ENCODE peak calls at places on chromosomes 4 and X, in eight cellular contexts. M is thoracic aorta, P is suprapubic skin, Y is uterus, H is cardiac muscle cell, Q is ovary, T is IMR-90, X is transverse colon. G is an unnamed sample.

GRCh38 chrX:55007633-55008032 is 7.5 kb downstream of the APEX2 start:
- DNase-seq in M (no peak), P (no peak), Y (peak; percentile 42), H (peak; percentile 79), Q (peak; percentile 61), T (peak; percentile 63), X (peak; percentile 67), G (no peak)

GRCh38 chr4:139605516-139605915 is 49.5 kb upstream of the SETD7 start:
- DNase-seq in M (no peak), P (no peak), Y (no peak), H (no peak), Q (no peak), T (no peak), X (no peak), G (no peak)

GRCh38 chrX:106612403-106612789 is 618 bp downstream of the RADX start:
- DNase-seq in M (no peak), P (no peak), Y (no peak), H (no peak), Q (no peak), T (no peak), X (no peak), G (no peak)

GRCh38 chr4:103292373-103292772 is 94.2 kb upstream of the CENPE start:
- DNase-seq in M (no peak), P (no peak), Y (no peak), H (no peak), Q (no peak), T (no peak), X (no peak), G (no peak)

GRCh38 chr4:101078950-101079349 is 268.4 kb downstream of the PPP3CA start:
- DNase-seq in M (no peak), P (no peak), Y (no peak), H (no peak), Q (no peak), T (no peak), X (no peak), G (no peak)

GRCh38 chr4:71004281-71004851 is 10.9 kb downstream of the DCK start:
- DNase-seq in M (no peak), P (no peak), Y (no peak), H (no peak), Q (no peak), T (no peak), X (peak; percentile 49), G (peak; percentile 49)

GRCh38 chr4:149264093-149264733 is 551.4 kb downstream of the IQCM start:
- DNase-seq in M (no peak), P (no peak), Y (no peak), H (peak; percentile 67), Q (no peak), T (peak; percentile 74), X (peak; percentile 30), G (no peak)

GRCh38 chrX:1322393-1322792 is 14.2 kb upstream of the IL3RA start:
- DNase-seq in M (no peak), P (no peak), Y (no peak), H (no peak), Q (no peak), T (no peak), X (no peak), G (no peak)

GRCh38 chr4:15794905-15795304 is 16.8 kb downstream of the CD38 start:
- DNase-seq in M (no peak), P (no peak), Y (no peak), H (peak; percentile 30), Q (no peak), T (no peak), X (no peak), G (no peak)

GRCh38 chr4:144709793-144710525 is 64.0 kb downstream of the HHIP start:
- DNase-seq in M (no peak), P (no peak), Y (no peak), H (peak; percentile 41), Q (no peak), T (peak; percentile 66), X (peak; percentile 23), G (no peak)

GRCh38 chr4:111506706-111507105 is 638.5 kb upstream of the FAM241A start:
- DNase-seq in M (no peak), P (no peak), Y (no peak), H (peak; percentile 38), Q (no peak), T (peak; percentile 84), X (no peak), G (no peak)

GRCh38 chr4:85769009-85769408 is 294.1 kb downstream of the ARHGAP24 start:
- DNase-seq in M (no peak), P (no peak), Y (no peak), H (no peak), Q (no peak), T (no peak), X (no peak), G (no peak)

GRCh38 chrX:151552721-151553120 is 10.8 kb upstream of the PASD1 start:
- DNase-seq in M (no peak), P (no peak), Y (no peak), H (no peak), Q (no peak), T (no peak), X (no peak), G (no peak)

GRCh38 chr4:12679217-12679616 is 804.9 kb downstream of the RAB28 start:
- DNase-seq in M (no peak), P (no peak), Y (no peak), H (peak; percentile 2), Q (no peak), T (no peak), X (no peak), G (no peak)

GRCh38 chrX:76802698-76803097 is 375.2 kb downstream of the MAGEE1 start:
- DNase-seq in M (no peak), P (no peak), Y (no peak), H (no peak), Q (no peak), T (no peak), X (no peak), G (no peak)

GRCh38 chrX:12971282-12972003 is 3.5 kb upstream of the TMSB4X start:
- DNase-seq in M (no peak), P (no peak), Y (no peak), H (no peak), Q (peak; percentile 57), T (no peak), X (no peak), G (no peak)

GRCh38 chr4:186132577-186133277 is 28.2 kb downstream of the FAM149A start:
- DNase-seq in M (no peak), P (no peak), Y (no peak), H (peak; percentile 60), Q (no peak), T (peak; percentile 22), X (no peak), G (no peak)

GRCh38 chr4:186131935-186132334 is 27.4 kb downstream of the FAM149A start:
- DNase-seq in M (no peak), P (no peak), Y (no peak), H (no peak), Q (no peak), T (no peak), X (no peak), G (no peak)

GRCh38 chr4:186134254-186134653 is 29.8 kb downstream of the FAM149A start:
- DNase-seq in M (no peak), P (no peak), Y (no peak), H (no peak), Q (no peak), T (no peak), X (peak; percentile 20), G (no peak)

DNA sequence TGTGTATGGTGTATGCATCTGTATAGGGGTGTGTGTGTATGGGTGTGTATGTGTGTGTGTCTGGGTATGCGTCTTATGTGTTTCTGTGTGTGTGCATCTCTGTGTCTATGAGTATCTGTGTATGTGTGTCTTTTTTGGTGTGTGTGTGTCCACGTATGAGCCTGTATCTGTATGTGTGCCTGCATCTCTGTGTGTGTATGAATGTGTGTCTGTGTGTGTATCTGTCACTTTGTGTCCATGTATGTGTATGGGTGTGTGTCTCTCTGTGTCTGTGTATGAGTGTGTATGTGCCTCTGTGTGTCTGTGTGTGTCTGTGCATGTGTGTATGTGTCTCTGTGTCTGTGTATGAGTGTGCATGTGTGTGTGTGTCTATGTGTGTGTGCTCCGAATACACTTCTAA is 24.3 kb downstream of the FAM149A start:
- DNase-seq in M (no peak), P (no peak), Y (no peak), H (no peak), Q (no peak), T (no peak), X (no peak), G (no peak)
- H3K9me3 ChIP-seq in M (no peaks in the 10 kb centered on the region), P (no peaks in the 10 kb centered on the region), Y (no peaks in the 10 kb centered on the region), H (no peaks in the 10 kb centered on the region), Q (no peaks in the 10 kb centered on the region), T (no peaks in the 10 kb centered on the region), X (no peaks in the 10 kb centered on the region), G (no peaks in the 10 kb centered on the region)

GRCh38 chr4:127857641-127858040 is 23.1 kb upstream of the PLK4 start:
- DNase-seq in M (no peak), P (no peak), Y (no peak), H (no peak), Q (no peak), T (no peak), X (no peak), G (no peak)

GRCh38 chr4:127856485-127857447 is 23.9 kb upstream of the PLK4 start:
- DNase-seq in M (no peak), P (no peak), Y (no peak), H (peak; percentile 90), Q (no peak), T (peak; percentile 93), X (no peak), G (no peak)

GRCh38 chr4:127849505-127850234 is 31.0 kb upstream of the PLK4 start:
- DNase-seq in M (no peak), P (no peak), Y (no peak), H (no peak), Q (no peak), T (no peak), X (no peak), G (no peak)

GRCh38 chr4:127846765-127847164 is 33.9 kb upstream of the PLK4 start:
- DNase-seq in M (no peak), P (no peak), Y (no peak), H (no peak), Q (no peak), T (no peak), X (no peak), G (no peak)

GRCh38 chr4:127852661-127853060 is 28.0 kb upstream of the PLK4 start:
- DNase-seq in M (no peak), P (no peak), Y (no peak), H (no peak), Q (no peak), T (no peak), X (no peak), G (no peak)
- H3K9me3 ChIP-seq in M (peaks cover 31% of the 10 kb centered on the region), P (peaks cover 10% of the 10 kb centered on the region), Y (no peaks in the 10 kb centered on the region), H (no peaks in the 10 kb centered on the region), Q (no peaks in the 10 kb centered on the region), T (peaks cover 6% of the 10 kb centered on the region), X (peaks cover 27% of the 10 kb centered on the region), G (peaks cover 7% of the 10 kb centered on the region)

GRCh38 chr4:5081441-5081999 is 30.2 kb downstream of the STK32B start:
- DNase-seq in M (no peak), P (no peak), Y (no peak), H (no peak), Q (no peak), T (no peak), X (no peak), G (no peak)
- H3K9me3 ChIP-seq in M (peaks cover 9% of the 10 kb centered on the region), P (peaks cover 13% of the 10 kb centered on the region), Y (no peaks in the 10 kb centered on the region), H (no peaks in the 10 kb centered on the region), Q (no peaks in the 10 kb centered on the region), T (peaks cover 9% of the 10 kb centered on the region), X (peaks cover 18% of the 10 kb centered on the region), G (peaks cover 2% of the 10 kb centered on the region)

DNA sequence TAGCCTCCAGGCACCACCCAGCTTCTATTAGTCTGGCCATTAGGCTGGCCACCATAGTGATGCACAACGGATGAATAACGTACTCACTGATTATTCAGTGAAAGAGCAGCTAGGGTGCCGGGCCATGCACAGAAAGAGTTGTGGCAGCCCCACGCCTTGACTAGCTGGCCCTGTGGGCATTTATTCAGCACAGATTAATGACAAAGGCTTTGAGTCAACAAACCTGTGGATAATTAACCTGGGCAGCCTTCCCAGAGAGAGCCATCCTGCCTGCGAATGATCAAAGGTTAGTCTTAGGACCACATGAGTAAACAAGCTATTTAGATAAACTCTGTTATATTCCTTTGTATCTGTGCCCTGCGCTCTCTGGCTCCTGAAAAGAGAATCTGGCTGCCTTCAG is 37.2 kb downstream of the MAP9 start:
- DNase-seq in M (no peak), P (no peak), Y (no peak), H (no peak), Q (no peak), T (no peak), X (no peak), G (no peak)
- H3K9me3 ChIP-seq in M (no peaks in the 10 kb centered on the region), P (peaks cover 6% of the 10 kb centered on the region), Y (no peaks in the 10 kb centered on the region), H (no peaks in the 10 kb centered on the region), Q (no peaks in the 10 kb centered on the region), T (no peaks in the 10 kb centered on the region), X (peaks cover 2% of the 10 kb centered on the region), G (no peaks in the 10 kb centered on the region)